ENCODE peak calls at places on chromosomes 6 and 20, in seven cellular contexts. H, J, F, T, M, I and X are unnamed samples.

GRCh38 chr20:10774357-10774943 is 100.7 kb upstream of the JAG1 start:
- DNase-seq in M (no peak), J (no peak), I (no peak), H (no peak), F (no peak), T (no peak), X (no peak)

GRCh38 chr6:9233226-9233625 is 797.9 kb upstream of the SLC35B3 start:
- DNase-seq in T (no peak), F (no peak), I (no peak), J (no peak), M (no peak), H (no peak), X (no peak)

GRCh38 chr6:46925563-46926253 is 4.0 kb upstream of the ADGRF5 start:
- DNase-seq in T (no peak), F (no peak), H (no peak), J (peak; percentile 21), I (peak; percentile 72), M (no peak), X (no peak)

GRCh38 chr6:12973302-12973865 is 256.8 kb downstream of the PHACTR1 start:
- DNase-seq in M (no peak), F (no peak), J (no peak), I (no peak), T (no peak), H (no peak), X (no peak)

GRCh38 chr20:32988008-32988407 is 16.2 kb downstream of the SUN5 start:
- DNase-seq in F (no peak), T (no peak), J (no peak), M (no peak), H (no peak), I (peak; percentile 35), X (no peak)

GRCh38 chr6:16721977-16722376 is 39.3 kb downstream of the ATXN1 start:
- DNase-seq in I (no peak), H (no peak), M (no peak), J (no peak), T (no peak), F (no peak), X (no peak)

GRCh38 chr20:52193133-52193532 is 1.6 kb upstream of the ZFP64 start:
- DNase-seq in J (no peak), I (no peak), M (no peak), F (no peak), T (no peak), H (no peak), X (no peak)

GRCh38 chr20:43123180-43123579 is 66.5 kb downstream of the PTPRT start:
- DNase-seq in T (no peak), M (no peak), J (no peak), I (no peak), H (no peak), F (no peak), X (no peak)

GRCh38 chr20:37220796-37221195 is 40.8 kb downstream of the GHRH start:
- DNase-seq in H (no peak), T (no peak), J (no peak), M (no peak), I (no peak), F (no peak), X (no peak)

GRCh38 chr6:135665935-135666334 is 168.4 kb upstream of the AHI1 start:
- DNase-seq in T (no peak), H (no peak), I (no peak), M (no peak), J (no peak), F (no peak), X (no peak)

GRCh38 chr20:49854190-49854875 is 41.7 kb downstream of the SLC9A8 start:
- DNase-seq in T (no peak), M (no peak), F (no peak), I (no peak), J (no peak), H (no peak), X (no peak)

GRCh38 chr6:5541751-5542432 is 280.6 kb downstream of the FARS2 start:
- DNase-seq in I (no peak), H (no peak), J (peak; percentile 15), F (no peak), T (no peak), M (no peak), X (no peak)

GRCh38 chr6:14966111-14966901 is 279.6 kb upstream of the JARID2 start:
- DNase-seq in F (no peak), T (no peak), H (no peak), J (no peak), M (no peak), I (no peak), X (no peak)

GRCh38 chr6:25747477-25747876 is 7.1 kb upstream of the SLC17A4 start:
- DNase-seq in I (no peak), J (no peak), T (no peak), F (no peak), M (no peak), H (no peak), X (no peak)

GRCh38 chr6:166560222-166560621 is 26.3 kb downstream of the RAMACL start:
- DNase-seq in T (no peak), J (no peak), I (no peak), M (no peak), H (no peak), F (no peak), X (no peak)

GRCh38 chr6:33731751-33732282 is 14.9 kb downstream of the IP6K3 start:
- DNase-seq in H (no peak), T (no peak), F (no peak), I (no peak), J (no peak), M (no peak), X (no peak)

GRCh38 chr6:33771342-33772113 is 17.4 kb downstream of the LEMD2 start:
- DNase-seq in F (peak; percentile 58), T (peak; percentile 93), I (peak; percentile 77), M (peak; percentile 84), J (no peak), H (peak; percentile 82), X (no peak)

GRCh38 chr20:40945189-40945588 is 83.4 kb upstream of the TOP1 start:
- DNase-seq in M (no peak), J (no peak), I (no peak), F (no peak), T (no peak), H (no peak), X (no peak)

GRCh38 chr6:157552171-157552747 is 171.3 kb downstream of the ZDHHC14 start:
- DNase-seq in I (no peak), H (no peak), F (no peak), T (peak; percentile 69), M (no peak), J (no peak), X (peak; percentile 42)

GRCh38 chr20:2798814-2799213 is 1.6 kb downstream of the CPXM1 start:
- DNase-seq in F (no peak), I (no peak), J (no peak), M (no peak), T (no peak), H (no peak), X (no peak)

GRCh38 chr20:13142143-13142542 is 78.9 kb upstream of the ISM1 start:
- DNase-seq in M (no peak), J (no peak), T (no peak), H (no peak), I (no peak), F (no peak), X (no peak)

GRCh38 chr6:167797871-167798265 is 28.8 kb upstream of the AFDN start:
- DNase-seq in H (no peak), M (no peak), T (no peak), J (no peak), I (no peak), F (no peak), X (no peak)

GRCh38 chr6:144297498-144298166 is 12.5 kb downstream of the UTRN start:
- DNase-seq in M (no peak), J (no peak), I (no peak), T (no peak), F (no peak), H (no peak), X (no peak)

GRCh38 chr6:145428656-145429173 is 306.6 kb downstream of the EPM2A start:
- DNase-seq in H (no peak), M (no peak), F (no peak), T (no peak), J (no peak), I (no peak), X (no peak)

GRCh38 chr20:55348201-55348600 is 657.1 kb downstream of the CBLN4 start:
- DNase-seq in M (no peak), J (no peak), F (no peak), H (no peak), T (no peak), I (no peak), X (no peak)

GRCh38 chr6:107075951-107076381 is 39.3 kb downstream of the BEND3 start:
- DNase-seq in F (no peak), H (no peak), J (no peak), M (no peak), I (no peak), T (no peak), X (no peak)

GRCh38 chr6:93678841-93679454 is 259.6 kb upstream of the EPHA7 start:
- DNase-seq in M (no peak), H (no peak), I (no peak), F (no peak), J (no peak), T (no peak), X (no peak)